ENCODE peak calls at places on chromosomes 13 and 19, in five cellular contexts. U is non-pigmented ciliary epithelial cell; A is GOT3; D is stimulated activated CD4-positive, alpha-beta T cell treated with anti-CD3 and anti-CD28 coated beads, Interleukin-4, amount 100 ng/mL, for 48 hours; L is pulmonary artery endothelial cell. F is an unnamed sample.

GRCh38 chr13:36382030-36382429 is 35.8 kb upstream of the SPART start:
- DNase-seq in U (peak), A (no peak), D (no peak), L (no peak), F (no peak)

GRCh38 chr13:33911521-33911920 is 93.6 kb downstream of the RFC3 start:
- DNase-seq in U (no peak), A (no peak), D (no peak), L (no peak), F (no peak)

GRCh38 chr13:28583661-28584091 is 75.3 kb upstream of the POMP start:
- DNase-seq in U (no peak), A (no peak), D (no peak), L (no peak), F (no peak)

GRCh38 chr19:2140193-2140545 is 11.2 kb downstream of the AP3D1 start:
- DNase-seq in U (no peak), A (no peak), D (no peak), L (no peak), F (no peak)

GRCh38 chr13:21100211-21100610 is 38.8 kb upstream of the LATS2 start:
- DNase-seq in U (no peak), A (no peak), D (no peak), L (no peak), F (no peak)

GRCh38 chr13:45615501-45616101 is at the start of gene ERICH6B:
- DNase-seq in U (no peak), A (no peak), D (no peak), L (no peak), F (no peak)

GRCh38 chr19:33219261-33219812 is 6.3 kb downstream of the SLC7A10 start:
- DNase-seq in U (no peak), A (no peak), D (no peak), L (no peak), F (no peak)

GRCh38 chr13:99339736-99340392 is 32.7 kb upstream of the GPR183 start:
- DNase-seq in U (no peak), A (no peak), D (no peak), L (no peak), F (no peak)

GRCh38 chr19:27966390-27966816 is 1246.5 kb downstream of the UQCRFS1 start:
- DNase-seq in U (no peak), A (no peak), D (no peak), L (no peak), F (no peak)

GRCh38 chr13:52374873-52375411 is 31.0 kb downstream of the THSD1 start:
- DNase-seq in U (no peak), A (no peak), D (no peak), L (no peak), F (no peak)

GRCh38 chr19:2488942-2489731 is 13.2 kb downstream of the GADD45B start:
- DNase-seq in U (no peak), A (no peak), D (no peak), L (no peak), F (no peak)

GRCh38 chr19:41535029-41535622 is 40.8 kb upstream of the CEACAM21 start:
- DNase-seq in U (no peak), A (no peak), D (no peak), L (no peak), F (no peak)

GRCh38 chr13:111483621-111483987 is 163.2 kb downstream of the TEX29 start:
- DNase-seq in U (no peak), A (no peak), D (no peak), L (no peak), F (no peak)

GRCh38 chr19:33293255-33294057 is 8.9 kb downstream of the CEBPA start:
- DNase-seq in U (peak), A (no peak), D (no peak), L (no peak), F (no peak)

GRCh38 chr19:38850976-38851621 is 1.3 kb upstream of the HNRNPL start:
- DNase-seq in U (no peak), A (no peak), D (no peak), L (no peak), F (peak)

GRCh38 chr19:49301165-49301865 is 23.7 kb downstream of the SLC6A16 start:
- DNase-seq in U (no peak), A (no peak), D (peak), L (peak), F (peak)